ENCODE peak calls at places on chromosomes 5 and 9, in nine cellular contexts. G is activated CD8-positive, alpha-beta memory T cell treated with anti-CD3 and anti-CD28 coated beads, Interleukin-2, amount 10 ng/mL, durations not matched to agents 7 days and 5 days; L is body of pancreas; Q is Panc1; M is CD8-positive, alpha-beta T cell; E is naive thymus-derived CD8-positive, alpha-beta T cell; K is activated T-cell treated with anti-CD3 and anti-CD28 coated beads, Interleukin-2, amount 50 U/mL, for 4 hours; H is activated CD8-positive, alpha-beta T cell treated with anti-CD3 and anti-CD28 coated beads, Interleukin-2, amount 10 ng/mL, durations not matched to agents 7 days and 5 days; A is left cardiac atrium. S is an unnamed sample.

GRCh38 chr5:128378196-128378595 is 159.8 kb downstream of the FBN2 start:
- ATAC-seq in G (no peak), L (no peak), Q (no peak), M (no peak), E (no peak), K (no peak), H (no peak), A (no peak), S (no peak)

GRCh38 chr5:176846335-176847140 is 36.2 kb downstream of the UNC5A start:
- ATAC-seq in G (no peak), L (no peak), Q (peak; percentile 23), M (no peak), E (no peak), K (peak; percentile 67), H (no peak), A (no peak), S (no peak)

GRCh38 chr5:132427285-132428146 is 58.0 kb downstream of the SLC22A5 start:
- ATAC-seq in G (peak; percentile 40), L (peak; percentile 54), Q (peak; percentile 45), M (peak; percentile 64), E (peak; percentile 60), K (peak; percentile 33), H (peak; percentile 59), A (peak; percentile 42), S (no peak)

GRCh38 chr9:6384732-6385131 is 28.3 kb upstream of the UHRF2 start:
- ATAC-seq in G (no peak), L (no peak), Q (no peak), M (no peak), E (no peak), K (no peak), H (no peak), A (no peak), S (no peak)

GRCh38 chr9:127583605-127584053 is 28.4 kb upstream of the STXBP1 start:
- ATAC-seq in G (no peak), L (no peak), Q (no peak), M (no peak), E (no peak), K (no peak), H (no peak), A (no peak), S (no peak)

GRCh38 chr5:8907168-8907868 is 638.6 kb downstream of the SEMA5A start:
- ATAC-seq in G (no peak), L (no peak), Q (no peak), M (no peak), E (no peak), K (no peak), H (no peak), A (no peak), S (no peak)

GRCh38 chr9:28735943-28736342 is 1162.7 kb upstream of the C9orf72 start:
- ATAC-seq in G (no peak), L (no peak), Q (no peak), M (no peak), E (no peak), K (no peak), H (no peak), A (no peak), S (no peak)

GRCh38 chr5:59790399-59791130 is 103.0 kb downstream of the PDE4D start:
- ATAC-seq in G (peak; percentile 73), L (no peak), Q (no peak), M (no peak), E (peak; percentile 30), K (peak; percentile 75), H (no peak), A (no peak), S (no peak)

GRCh38 chr9:129174724-129175514 is 3.1 kb downstream of the IER5L start:
- ATAC-seq in G (no peak), L (peak; percentile 48), Q (peak; percentile 39), M (no peak), E (no peak), K (no peak), H (peak; percentile 6), A (peak; percentile 75), S (peak; percentile 47)

GRCh38 chr5:143229426-143229895 is 174.0 kb downstream of the NR3C1 start:
- ATAC-seq in G (peak; percentile 66), L (no peak), Q (peak; percentile 62), M (peak; percentile 62), E (peak; percentile 77), K (peak; percentile 46), H (peak; percentile 73), A (peak; percentile 43), S (no peak)

GRCh38 chr9:124297915-124298645 is 40.3 kb downstream of the NEK6 start:
- ATAC-seq in G (no peak), L (peak; percentile 2), Q (no peak), M (no peak), E (no peak), K (no peak), H (no peak), A (no peak), S (no peak)

GRCh38 chr9:122346478-122347347 is 24.1 kb upstream of the PTGS1 start:
- ATAC-seq in G (peak; percentile 45), L (peak; percentile 67), Q (peak; percentile 66), M (peak; percentile 38), E (peak; percentile 64), K (peak; percentile 51), H (peak; percentile 54), A (peak; percentile 83), S (peak; percentile 76)

GRCh38 chr5:176822426-176823075 is 12.2 kb downstream of the UNC5A start:
- ATAC-seq in G (no peak), L (no peak), Q (no peak), M (no peak), E (no peak), K (no peak), H (no peak), A (no peak), S (no peak)

GRCh38 chr5:179536676-179537075 is 13.7 kb upstream of the RUFY1 start:
- ATAC-seq in G (no peak), L (no peak), Q (no peak), M (no peak), E (no peak), K (no peak), H (no peak), A (no peak), S (no peak)

GRCh38 chr5:54988817-54989216 is 3.4 kb upstream of the ESM1 start:
- ATAC-seq in G (peak; percentile 63), L (no peak), Q (no peak), M (no peak), E (no peak), K (no peak), H (peak; percentile 68), A (no peak), S (no peak)